ENCODE peak calls at places on chromosome 2, in four cellular contexts. One of them, this sample, is unnamed.
A peak's percentile ranks its signal among the peaks of the same experiment; 100 is the strongest.

GRCh38 chr2:235641333-235641732 is 147.5 kb downstream of the AGAP1 start:
- DNase-seq in NCI-H748 treated with DMSO at 0.1 percent for 48 hours: no peak
- DNase-seq in NCI-H460: no peak
- DNase-seq in activated naive CD8-positive, alpha-beta T cell treated with anti-CD3 and anti-CD28 coated beads for 36 hours: no peak
- DNase-seq in this sample: no peak

GRCh38 chr2:186433777-186434432 is 52.2 kb upstream of the ZC3H15 start:
- DNase-seq in NCI-H748 treated with DMSO at 0.1 percent for 48 hours: no peak
- DNase-seq in activated naive CD8-positive, alpha-beta T cell treated with anti-CD3 and anti-CD28 coated beads for 36 hours: no peak
- DNase-seq in NCI-H460: no peak
- DNase-seq in this sample: no peak

GRCh38 chr2:154403242-154403790 is 295.2 kb upstream of the KCNJ3 start:
- DNase-seq in activated naive CD8-positive, alpha-beta T cell treated with anti-CD3 and anti-CD28 coated beads for 36 hours: no peak
- DNase-seq in NCI-H748 treated with DMSO at 0.1 percent for 48 hours: no peak
- DNase-seq in NCI-H460: no peak
- DNase-seq in this sample: no peak

GRCh38 chr2:174436351-174436750 is 40.8 kb downstream of the SCRN3 start:
- DNase-seq in NCI-H460: no peak
- DNase-seq in NCI-H748 treated with DMSO at 0.1 percent for 48 hours: no peak
- DNase-seq in activated naive CD8-positive, alpha-beta T cell treated with anti-CD3 and anti-CD28 coated beads for 36 hours: no peak
- DNase-seq in this sample: no peak

GRCh38 chr2:240782886-240783818 is 36.9 kb downstream of the KIF1A start:
- DNase-seq in NCI-H748 treated with DMSO at 0.1 percent for 48 hours: no peak
- DNase-seq in NCI-H460: no peak
- DNase-seq in activated naive CD8-positive, alpha-beta T cell treated with anti-CD3 and anti-CD28 coated beads for 36 hours: no peak
- DNase-seq in this sample: no peak

GRCh38 chr2:68766378-68766845 is 31.8 kb downstream of the ARHGAP25 start:
- DNase-seq in activated naive CD8-positive, alpha-beta T cell treated with anti-CD3 and anti-CD28 coated beads for 36 hours: peak; percentile 50
- DNase-seq in NCI-H460: no peak
- DNase-seq in NCI-H748 treated with DMSO at 0.1 percent for 48 hours: no peak
- DNase-seq in this sample: no peak

GRCh38 chr2:23664069-23664788 is 262.7 kb downstream of the ATAD2B start:
- DNase-seq in NCI-H460: no peak
- DNase-seq in NCI-H748 treated with DMSO at 0.1 percent for 48 hours: no peak
- DNase-seq in activated naive CD8-positive, alpha-beta T cell treated with anti-CD3 and anti-CD28 coated beads for 36 hours: no peak
- DNase-seq in this sample: no peak

GRCh38 chr2:69424410-69424809 is 12.8 kb downstream of the NFU1 start:
- DNase-seq in NCI-H748 treated with DMSO at 0.1 percent for 48 hours: no peak
- DNase-seq in NCI-H460: no peak
- DNase-seq in activated naive CD8-positive, alpha-beta T cell treated with anti-CD3 and anti-CD28 coated beads for 36 hours: no peak
- DNase-seq in this sample: no peak

GRCh38 chr2:43507137-43507536 is 88.7 kb downstream of the THADA start:
- DNase-seq in NCI-H748 treated with DMSO at 0.1 percent for 48 hours: no peak
- DNase-seq in NCI-H460: no peak
- DNase-seq in activated naive CD8-positive, alpha-beta T cell treated with anti-CD3 and anti-CD28 coated beads for 36 hours: no peak
- DNase-seq in this sample: no peak

GRCh38 chr2:125405816-125406215 is 1250.1 kb upstream of the GYPC start:
- DNase-seq in activated naive CD8-positive, alpha-beta T cell treated with anti-CD3 and anti-CD28 coated beads for 36 hours: no peak
- DNase-seq in NCI-H748 treated with DMSO at 0.1 percent for 48 hours: no peak
- DNase-seq in NCI-H460: peak; percentile 86
- DNase-seq in this sample: peak; percentile 82

GRCh38 chr2:234680688-234681050 is 183.8 kb upstream of the ARL4C start:
- DNase-seq in activated naive CD8-positive, alpha-beta T cell treated with anti-CD3 and anti-CD28 coated beads for 36 hours: no peak
- DNase-seq in NCI-H460: no peak
- DNase-seq in NCI-H748 treated with DMSO at 0.1 percent for 48 hours: no peak
- DNase-seq in this sample: no peak

GRCh38 chr2:134408791-134409190 is 154.9 kb downstream of the MGAT5 start:
- DNase-seq in activated naive CD8-positive, alpha-beta T cell treated with anti-CD3 and anti-CD28 coated beads for 36 hours: no peak
- DNase-seq in NCI-H460: no peak
- DNase-seq in NCI-H748 treated with DMSO at 0.1 percent for 48 hours: no peak
- DNase-seq in this sample: no peak

GRCh38 chr2:37282746-37283145 is 41.9 kb downstream of the PRKD3 start:
- DNase-seq in activated naive CD8-positive, alpha-beta T cell treated with anti-CD3 and anti-CD28 coated beads for 36 hours: no peak
- DNase-seq in NCI-H748 treated with DMSO at 0.1 percent for 48 hours: no peak
- DNase-seq in NCI-H460: no peak
- DNase-seq in this sample: no peak

GRCh38 chr2:218301176-218301819 is 9.0 kb upstream of the TMBIM1 start:
- DNase-seq in activated naive CD8-positive, alpha-beta T cell treated with anti-CD3 and anti-CD28 coated beads for 36 hours: peak; percentile 80
- DNase-seq in NCI-H748 treated with DMSO at 0.1 percent for 48 hours: peak; percentile 69
- DNase-seq in NCI-H460: peak; percentile 85
- DNase-seq in this sample: peak; percentile 48

GRCh38 chr2:233336541-233336940 is 17.8 kb upstream of the DGKD start:
- DNase-seq in activated naive CD8-positive, alpha-beta T cell treated with anti-CD3 and anti-CD28 coated beads for 36 hours: no peak
- DNase-seq in NCI-H748 treated with DMSO at 0.1 percent for 48 hours: no peak
- DNase-seq in NCI-H460: no peak
- DNase-seq in this sample: no peak

GRCh38 chr2:61469424-61470121 is 1.3 kb downstream of the USP34 start:
- DNase-seq in NCI-H748 treated with DMSO at 0.1 percent for 48 hours: no peak
- DNase-seq in NCI-H460: no peak
- DNase-seq in activated naive CD8-positive, alpha-beta T cell treated with anti-CD3 and anti-CD28 coated beads for 36 hours: no peak
- DNase-seq in this sample: no peak

GRCh38 chr2:130834091-130834922 is 2.4 kb upstream of the ARHGEF4 start:
- DNase-seq in NCI-H748 treated with DMSO at 0.1 percent for 48 hours: no peak
- DNase-seq in NCI-H460: no peak
- DNase-seq in activated naive CD8-positive, alpha-beta T cell treated with anti-CD3 and anti-CD28 coated beads for 36 hours: no peak
- DNase-seq in this sample: peak; percentile 19

GRCh38 chr2:220034356-220035121 is 407.1 kb downstream of the SLC4A3 start:
- DNase-seq in NCI-H748 treated with DMSO at 0.1 percent for 48 hours: no peak
- DNase-seq in activated naive CD8-positive, alpha-beta T cell treated with anti-CD3 and anti-CD28 coated beads for 36 hours: no peak
- DNase-seq in NCI-H460: no peak
- DNase-seq in this sample: no peak

This sample was measured in A549.